ENCODE peak calls at places on chromosomes 7 and 10, in eight cellular contexts. R is uterus, B is IMR-90, M is GM23248, P is upper lobe of right lung, J is tibial nerve, U is SK-N-SH, V is Panc1. C is an unnamed sample.
A peak's percentile ranks its signal among the peaks of the same experiment; 100 is the strongest.

GRCh38 chr7:97118306-97118917 is 914 bp downstream of the SDHAF3 start:
- DNase-seq in R (no peak), B (no peak), M (peak; percentile 30), P (no peak), J (no peak), U (no peak), V (no peak), C (peak; percentile 32)

GRCh38 chr10:24318517-24318916 is 109.6 kb downstream of the KIAA1217 start:
- DNase-seq in R (no peak), B (peak; percentile 17), M (peak; percentile 18), P (no peak), J (no peak), U (no peak), V (no peak), C (no peak)

GRCh38 chr10:103853428-103854264 is 1.7 kb downstream of the SH3PXD2A start:
- DNase-seq in R (no peak), B (no peak), M (no peak), P (no peak), J (no peak), U (no peak), V (no peak), C (no peak)

GRCh38 chr7:37366445-37366844 is 82.2 kb downstream of the ELMO1 start:
- DNase-seq in R (no peak), B (no peak), M (no peak), P (no peak), J (no peak), U (no peak), V (no peak), C (no peak)

GRCh38 chr7:152370297-152370696 is 65.5 kb downstream of the KMT2C start:
- DNase-seq in R (no peak), B (no peak), M (no peak), P (no peak), J (no peak), U (no peak), V (no peak), C (no peak)

GRCh38 chr10:15370212-15370740 is 813 bp downstream of the FAM171A1 start:
- DNase-seq in R (no peak), B (peak; percentile 16), M (peak; percentile 67), P (no peak), J (no peak), U (peak; percentile 79), V (no peak), C (no peak)

GRCh38 chr7:107105591-107106245 is 61.2 kb downstream of the PRKAR2B start:
- DNase-seq in R (no peak), B (no peak), M (no peak), P (no peak), J (no peak), U (no peak), V (no peak), C (no peak)

GRCh38 chr7:80089341-80089740 is 45.3 kb upstream of the GNAI1 start:
- DNase-seq in R (no peak), B (peak; percentile 55), M (peak; percentile 49), P (no peak), J (no peak), U (no peak), V (no peak), C (no peak)

GRCh38 chr10:111128331-111129167 is 51.7 kb downstream of the ADRA2A start:
- DNase-seq in R (no peak), B (peak; percentile 12), M (peak; percentile 87), P (no peak), J (no peak), U (no peak), V (no peak), C (no peak)

DNA sequence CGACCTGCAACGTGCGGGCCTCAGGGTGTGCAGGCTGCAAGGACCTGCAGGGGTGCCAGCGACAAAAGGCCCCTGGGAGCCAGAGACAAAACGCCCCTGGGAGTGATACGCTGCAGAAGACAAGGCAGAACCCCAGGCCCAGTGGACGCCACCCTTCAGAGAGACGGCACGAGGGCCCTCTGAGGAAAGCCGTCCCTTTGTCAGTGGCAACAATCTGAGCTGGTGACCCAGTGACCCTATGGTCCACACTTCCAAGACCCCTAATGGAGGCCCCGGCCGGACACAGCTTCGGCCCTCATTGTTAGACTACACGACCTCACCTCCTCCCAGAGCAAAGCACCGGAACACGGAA is 205.0 kb upstream of the PPP2R2D start:
- DNase-seq in R (no peak), B (no peak), M (no peak), P (no peak), J (no peak), U (no peak), V (no peak), C (no peak)
- H3K9me3 ChIP-seq in R (no peaks in the 10 kb centered on the region), B (peaks cover 61% of the 10 kb centered on the region), M (no peaks in the 10 kb centered on the region), P (no peaks in the 10 kb centered on the region), J (no peaks in the 10 kb centered on the region), U (no peaks in the 10 kb centered on the region), V (no peaks in the 10 kb centered on the region), C (no peaks in the 10 kb centered on the region)

GRCh38 chr10:91389636-91390512 is 20.3 kb upstream of the HECTD2 start:
- DNase-seq in R (no peak), B (peak; percentile 71), M (peak; percentile 81), P (no peak), J (peak; percentile 56), U (peak; percentile 31), V (no peak), C (peak; percentile 84)
- H3K9me3 ChIP-seq in R (no peaks in the 10 kb centered on the region), B (no peaks in the 10 kb centered on the region), M (no peaks in the 10 kb centered on the region), P (no peaks in the 10 kb centered on the region), J (no peaks in the 10 kb centered on the region), U (no peaks in the 10 kb centered on the region), V (no peaks in the 10 kb centered on the region), C (no peaks in the 10 kb centered on the region)

GRCh38 chr7:64371116-64371515 is 57.4 kb downstream of the ZNF736 start:
- DNase-seq in R (no peak), B (no peak), M (no peak), P (no peak), J (no peak), U (no peak), V (no peak), C (no peak)

DNA sequence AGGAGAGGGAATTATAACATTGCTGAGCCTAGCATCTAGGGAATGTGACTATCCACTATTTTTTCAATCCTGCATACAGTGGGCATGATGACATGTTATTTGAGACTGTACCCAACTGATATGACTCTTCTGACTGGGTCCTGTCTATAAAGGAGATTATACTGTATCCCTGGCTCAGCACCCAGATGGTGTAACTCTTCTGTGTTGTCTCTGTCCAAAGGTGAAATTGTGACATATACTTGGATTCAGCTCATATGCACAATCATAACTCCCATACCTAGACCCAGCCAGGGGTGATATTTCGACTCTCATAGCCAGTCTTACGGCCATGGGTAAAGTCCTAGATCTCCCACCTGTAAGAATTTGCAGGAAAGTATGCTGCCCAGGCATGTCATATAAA is 59.3 kb downstream of the ZNF736 start:
- DNase-seq in R (no peak), B (no peak), M (no peak), P (no peak), J (no peak), U (no peak), V (no peak), C (no peak)
- H3K9me3 ChIP-seq in R (no peaks in the 10 kb centered on the region), B (peaks cover 27% of the 10 kb centered on the region), M (no peaks in the 10 kb centered on the region), P (peaks cover 2% of the 10 kb centered on the region), J (no peaks in the 10 kb centered on the region), U (no peaks in the 10 kb centered on the region), V (no peaks in the 10 kb centered on the region), C (no peaks in the 10 kb centered on the region)

GRCh38 chr7:99199226-99199625 is 8.7 kb downstream of the KPNA7 start:
- DNase-seq in R (no peak), B (no peak), M (no peak), P (no peak), J (no peak), U (no peak), V (no peak), C (no peak)
- H3K9me3 ChIP-seq in R (peaks cover 7% of the 10 kb centered on the region), B (peaks cover 7% of the 10 kb centered on the region), M (no peaks in the 10 kb centered on the region), P (peaks cover 10% of the 10 kb centered on the region), J (peaks cover 9% of the 10 kb centered on the region), U (peaks cover 12% of the 10 kb centered on the region), V (peaks cover 30% of the 10 kb centered on the region), C (peaks cover 18% of the 10 kb centered on the region)

GRCh38 chr7:6691103-6691502 is 15.6 kb downstream of the ZNF12 start:
- DNase-seq in R (no peak), B (no peak), M (no peak), P (no peak), J (no peak), U (no peak), V (no peak), C (no peak)
- H3K9me3 ChIP-seq in R (peaks cover 86% of the 10 kb centered on the region), B (peaks cover 95% of the 10 kb centered on the region), M (peaks cover 48% of the 10 kb centered on the region), P (peaks cover 95% of the 10 kb centered on the region), J (peaks cover 99% of the 10 kb centered on the region), U (peaks cover 96% of the 10 kb centered on the region), V (peaks cover 97% of the 10 kb centered on the region), C (peaks cover 53% of the 10 kb centered on the region)

DNA sequence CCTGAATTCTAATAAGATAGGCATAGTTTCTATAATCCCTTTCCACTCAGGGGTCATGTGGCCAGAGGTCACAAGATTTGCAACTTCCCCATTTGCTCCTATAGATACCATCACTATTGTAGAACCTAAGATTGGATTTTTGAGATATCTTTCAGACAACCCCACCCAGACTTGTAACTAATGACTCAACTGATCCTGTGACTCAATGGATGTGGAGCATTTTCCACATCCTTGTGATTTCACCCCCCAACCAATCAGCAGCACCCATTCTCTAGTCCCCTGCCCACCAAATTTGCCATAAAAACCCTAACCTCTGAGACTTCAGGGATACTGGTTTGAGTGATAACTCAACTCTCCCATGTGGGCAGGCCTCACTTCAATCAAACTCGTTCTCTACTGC is 51.9 kb upstream of the PIK3AP1 start:
- DNase-seq in R (no peak), B (no peak), M (no peak), P (no peak), J (no peak), U (no peak), V (no peak), C (no peak)
- H3K9me3 ChIP-seq in R (no peaks in the 10 kb centered on the region), B (peaks cover 5% of the 10 kb centered on the region), M (no peaks in the 10 kb centered on the region), P (no peaks in the 10 kb centered on the region), J (no peaks in the 10 kb centered on the region), U (no peaks in the 10 kb centered on the region), V (no peaks in the 10 kb centered on the region), C (peaks cover 24% of the 10 kb centered on the region)

GRCh38 chr10:82910301-82910700 is 1035.3 kb downstream of the NRG3 start:
- DNase-seq in R (no peak), B (no peak), M (no peak), P (no peak), J (no peak), U (no peak), V (no peak), C (no peak)

GRCh38 chr10:82908751-82909150 is 1033.8 kb downstream of the NRG3 start:
- DNase-seq in R (no peak), B (no peak), M (no peak), P (no peak), J (no peak), U (no peak), V (no peak), C (no peak)

DNA sequence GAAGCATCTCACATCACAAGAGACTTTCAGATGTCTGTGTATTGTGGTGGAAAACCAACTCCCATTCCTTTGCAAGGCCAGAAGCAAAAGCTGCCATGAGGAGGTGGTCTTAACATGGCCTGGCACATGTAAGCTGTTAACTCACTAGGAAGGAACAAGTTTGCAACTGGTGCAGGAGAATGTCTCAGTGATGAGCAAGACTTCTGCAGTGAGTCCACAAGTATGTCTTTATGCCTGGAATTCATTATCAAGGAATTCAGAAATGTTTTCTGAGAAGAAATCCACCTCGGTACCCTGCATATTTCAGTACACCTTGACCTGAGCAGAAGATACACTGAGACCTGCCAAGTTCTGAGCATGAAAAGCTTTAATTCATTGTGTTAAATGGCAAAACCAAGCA is 1033.1 kb downstream of the NRG3 start:
- DNase-seq in R (no peak), B (no peak), M (no peak), P (no peak), J (no peak), U (no peak), V (no peak), C (no peak)
- H3K9me3 ChIP-seq in R (no peaks in the 10 kb centered on the region), B (peaks cover 3% of the 10 kb centered on the region), M (no peaks in the 10 kb centered on the region), P (no peaks in the 10 kb centered on the region), J (no peaks in the 10 kb centered on the region), U (no peaks in the 10 kb centered on the region), V (no peaks in the 10 kb centered on the region), C (no peaks in the 10 kb centered on the region)